ENCODE peak calls at places on chromosomes 16 and 17, in five cellular contexts. F is stimulated activated CD4-positive, alpha-beta T cell treated with anti-CD3 and anti-CD28 coated beads, Interleukin-4, amount 100 ng/mL, for 48 hours; I is left ventricle myocardium inferior; Q is AG04450; C is AG09309. Y is an unnamed sample.

GRCh38 chr16:54353097-54353496 is 66.5 kb upstream of the IRX3 start:
- DNase-seq in F (no peak), I (no peak), Q (no peak), C (no peak), Y (no peak)

GRCh38 chr16:22424161-22424937 is 49.9 kb upstream of the CDR2 start:
- DNase-seq in F (no peak), I (no peak), Q (no peak), C (no peak), Y (no peak)

GRCh38 chr16:57736419-57737281 is 1.1 kb downstream of the KATNB1 start:
- DNase-seq in F (peak), I (peak), Q (peak), C (peak), Y (peak)

GRCh38 chr16:84467709-84468108 is 36.8 kb downstream of the MEAK7 start:
- DNase-seq in F (no peak), I (no peak), Q (no peak), C (no peak), Y (no peak)

GRCh38 chr17:50459081-50459676 is 9.5 kb downstream of the CHAD start:
- DNase-seq in F (no peak), I (no peak), Q (no peak), C (no peak), Y (peak)

GRCh38 chr16:84618428-84619102 is 687 bp upstream of the COTL1 start:
- DNase-seq in F (no peak), I (no peak), Q (peak), C (peak), Y (peak)

GRCh38 chr16:30359871-30360170 is 4.7 kb upstream of the CD2BP2 start:
- DNase-seq in F (no peak), I (no peak), Q (no peak), C (no peak), Y (peak)

GRCh38 chr17:55238931-55239297 is 25.8 kb upstream of the HLF start:
- DNase-seq in F (no peak), I (no peak), Q (no peak), C (no peak), Y (no peak)

GRCh38 chr17:6995500-6996255 is at the start of gene ALOX12:
- DNase-seq in F (no peak), I (no peak), Q (no peak), C (no peak), Y (no peak)

GRCh38 chr16:27828671-27829070 is 234.8 kb downstream of the GSG1L start:
- DNase-seq in F (no peak), I (no peak), Q (no peak), C (no peak), Y (no peak)

GRCh38 chr17:59527325-59527917 is 38.0 kb upstream of the DHX40 start:
- DNase-seq in F (no peak), I (no peak), Q (no peak), C (no peak), Y (no peak)

GRCh38 chr17:9937164-9937835 is 32.2 kb upstream of the RCVRN start:
- DNase-seq in F (no peak), I (peak), Q (no peak), C (peak), Y (no peak)

GRCh38 chr17:17055286-17056166 is 13.3 kb downstream of the MPRIP start:
- DNase-seq in F (no peak), I (no peak), Q (no peak), C (no peak), Y (peak)

GRCh38 chr16:86994651-86995171 is 322.5 kb downstream of the C16orf95 start:
- DNase-seq in F (no peak), I (peak), Q (peak), C (peak), Y (no peak)

GRCh38 chr17:50638851-50639767 is 4.4 kb downstream of the ABCC3 start:
- DNase-seq in F (no peak), I (peak), Q (peak), C (peak), Y (peak)

GRCh38 chr16:89574681-89575246 is 794 bp upstream of the CPNE7 start:
- DNase-seq in F (peak), I (peak), Q (no peak), C (no peak), Y (peak)

GRCh38 chr17:67549787-67550186 is 167.9 kb upstream of the NOL11 start:
- DNase-seq in F (no peak), I (no peak), Q (no peak), C (no peak), Y (no peak)

GRCh38 chr17:79544142-79544914 is 66.5 kb downstream of the RBFOX3 start:
- DNase-seq in F (no peak), I (no peak), Q (no peak), C (no peak), Y (no peak)

GRCh38 chr17:17087424-17088103 is 45.3 kb downstream of the MPRIP start:
- DNase-seq in F (no peak), I (no peak), Q (no peak), C (no peak), Y (peak)

GRCh38 chr16:3004319-3004718 is 8.4 kb upstream of the CLDN9 start:
- DNase-seq in F (no peak), I (no peak), Q (no peak), C (no peak), Y (peak)

GRCh38 chr17:37107406-37108083 is 158.8 kb downstream of the AATF start:
- DNase-seq in F (no peak), I (peak), Q (no peak), C (no peak), Y (peak)

GRCh38 chr16:22813223-22813945 is 578 bp upstream of the HS3ST2 start:
- DNase-seq in F (peak), I (peak), Q (no peak), C (no peak), Y (no peak)